ENCODE peak calls at places on chromosomes 7 and 10, in six cellular contexts. One of them, this sample, is unnamed.

GRCh38 chr7:68684246-68684850 is 913.9 kb upstream of the AUTS2 start:
- DNase-seq in effector CD8-positive, alpha-beta T cell: no peak
- DNase-seq in hippocampal formation: peak
- DNase-seq in HuH-7.5: no peak
- DNase-seq in ELF-1: peak
- DNase-seq in aorta: no peak
- DNase-seq in this sample: no peak

GRCh38 chr7:148242271-148242801 is 348.2 kb upstream of the C7orf33 start:
- DNase-seq in effector CD8-positive, alpha-beta T cell: no peak
- DNase-seq in hippocampal formation: peak
- DNase-seq in HuH-7.5: peak
- DNase-seq in aorta: no peak
- DNase-seq in ELF-1: peak
- DNase-seq in this sample: no peak

GRCh38 chr7:112550468-112551060 is 69.8 kb downstream of the LSMEM1 start:
- DNase-seq in effector CD8-positive, alpha-beta T cell: no peak
- DNase-seq in aorta: no peak
- DNase-seq in HuH-7.5: peak
- DNase-seq in hippocampal formation: peak
- DNase-seq in ELF-1: no peak
- DNase-seq in this sample: no peak

GRCh38 chr10:1036341-1036791 is 10.7 kb upstream of the IDI2 start:
- DNase-seq in ELF-1: no peak
- DNase-seq in effector CD8-positive, alpha-beta T cell: no peak
- DNase-seq in hippocampal formation: no peak
- DNase-seq in aorta: no peak
- DNase-seq in HuH-7.5: no peak
- DNase-seq in this sample: no peak

GRCh38 chr7:13979671-13980438 is 9.6 kb downstream of the ETV1 start:
- DNase-seq in aorta: no peak
- DNase-seq in effector CD8-positive, alpha-beta T cell: no peak
- DNase-seq in HuH-7.5: no peak
- DNase-seq in hippocampal formation: no peak
- DNase-seq in ELF-1: no peak
- DNase-seq in this sample: no peak

GRCh38 chr7:154587812-154588211 is 415.1 kb downstream of the PAXIP1 start:
- DNase-seq in hippocampal formation: no peak
- DNase-seq in HuH-7.5: no peak
- DNase-seq in aorta: no peak
- DNase-seq in ELF-1: no peak
- DNase-seq in effector CD8-positive, alpha-beta T cell: no peak
- DNase-seq in this sample: no peak

GRCh38 chr10:71246591-71247143 is 34.3 kb downstream of the UNC5B start:
- DNase-seq in HuH-7.5: no peak
- DNase-seq in aorta: peak
- DNase-seq in effector CD8-positive, alpha-beta T cell: no peak
- DNase-seq in hippocampal formation: no peak
- DNase-seq in ELF-1: peak
- DNase-seq in this sample: no peak

GRCh38 chr10:89431977-89432376 is 17.6 kb downstream of the IFIT5 start:
- DNase-seq in HuH-7.5: no peak
- DNase-seq in ELF-1: no peak
- DNase-seq in effector CD8-positive, alpha-beta T cell: no peak
- DNase-seq in aorta: no peak
- DNase-seq in hippocampal formation: no peak
- DNase-seq in this sample: no peak

GRCh38 chr10:35423505-35424306 is 87.4 kb downstream of the CCNY start:
- DNase-seq in HuH-7.5: no peak
- DNase-seq in hippocampal formation: no peak
- DNase-seq in effector CD8-positive, alpha-beta T cell: no peak
- DNase-seq in ELF-1: no peak
- DNase-seq in aorta: no peak
- DNase-seq in this sample: no peak

GRCh38 chr7:131007439-131008330 is 273.7 kb upstream of the KLF14 start:
- DNase-seq in HuH-7.5: peak
- DNase-seq in ELF-1: peak
- DNase-seq in hippocampal formation: peak
- DNase-seq in aorta: peak
- DNase-seq in effector CD8-positive, alpha-beta T cell: peak
- DNase-seq in this sample: peak

GRCh38 chr10:117370205-117370604 is 5.0 kb downstream of the PDZD8 start:
- DNase-seq in effector CD8-positive, alpha-beta T cell: no peak
- DNase-seq in HuH-7.5: no peak
- DNase-seq in ELF-1: no peak
- DNase-seq in aorta: no peak
- DNase-seq in hippocampal formation: no peak
- DNase-seq in this sample: no peak

This sample was measured in mesothelial cell of epicardium.